ENCODE peak calls at places on chromosomes 1 and 21, in eight cellular contexts. J, I, M, B, L, R, N and S are unnamed samples.

GRCh38 chr1:229203030-229203751 is 67.7 kb upstream of the RAB4A start:
- DNase-seq in R (no peak), N (no peak), J (peak; percentile 49), I (peak; percentile 56), M (no peak), L (no peak), B (no peak), S (no peak)

GRCh38 chr1:234234199-234234598 is 139.1 kb upstream of the COA6 start:
- DNase-seq in N (no peak), M (no peak), J (no peak), B (no peak), I (no peak), L (no peak), R (no peak), S (no peak)

GRCh38 chr1:78649628-78650027 is at the start of gene IFI44:
- DNase-seq in M (peak; percentile 60), B (peak; percentile 42), N (peak; percentile 92), R (peak; percentile 86), L (peak; percentile 59), I (peak; percentile 82), J (peak; percentile 6), S (peak; percentile 31)

GRCh38 chr1:221494670-221495069 is 247.2 kb downstream of the DUSP10 start:
- DNase-seq in R (no peak), L (no peak), B (no peak), M (no peak), N (no peak), I (no peak), J (no peak), S (no peak)

GRCh38 chr1:151313501-151313900 is 13.7 kb downstream of the PI4KB start:
- DNase-seq in N (no peak), M (no peak), I (no peak), B (no peak), J (no peak), R (no peak), L (no peak), S (no peak)

GRCh38 chr21:43926196-43926595 is 61.2 kb downstream of the AGPAT3 start:
- DNase-seq in L (no peak), R (peak; percentile 46), M (no peak), B (no peak), I (no peak), J (no peak), N (no peak), S (no peak)

GRCh38 chr21:25838809-25839208 is 104.0 kb downstream of the GABPA start:
- DNase-seq in I (no peak), L (no peak), R (no peak), J (no peak), N (no peak), M (no peak), B (no peak), S (no peak)

GRCh38 chr21:15775981-15776380 is 46.2 kb downstream of the USP25 start:
- DNase-seq in L (no peak), M (no peak), N (no peak), J (no peak), B (no peak), I (no peak), R (no peak), S (no peak)

GRCh38 chr1:63674865-63675815 is 81.9 kb downstream of the PGM1 start:
- DNase-seq in L (no peak), N (no peak), J (peak; percentile 27), M (no peak), I (no peak), B (peak; percentile 7), R (no peak), S (no peak)

GRCh38 chr1:186864296-186864695 is 35.5 kb downstream of the PLA2G4A start:
- DNase-seq in J (no peak), N (no peak), R (no peak), B (no peak), L (no peak), M (no peak), I (no peak), S (no peak)

GRCh38 chr1:115496904-115497527 is 144.8 kb upstream of the VANGL1 start:
- DNase-seq in N (no peak), L (no peak), R (no peak), J (no peak), M (no peak), I (no peak), B (no peak), S (no peak)

GRCh38 chr21:31707499-31707898 is 24.4 kb downstream of the SCAF4 start:
- DNase-seq in J (no peak), M (no peak), L (no peak), N (no peak), I (no peak), R (no peak), B (no peak), S (no peak)

GRCh38 chr1:3474421-3474820 is 20.0 kb downstream of the ARHGEF16 start:
- DNase-seq in I (no peak), B (no peak), J (no peak), R (no peak), L (no peak), M (no peak), N (no peak), S (no peak)

GRCh38 chr21:45590726-45591618 is 48.7 kb upstream of the SLC19A1 start:
- DNase-seq in R (peak; percentile 63), N (peak; percentile 17), J (no peak), M (peak; percentile 51), L (no peak), I (no peak), B (no peak), S (no peak)

GRCh38 chr1:75083848-75084514 is 50.2 kb upstream of the LHX8 start:
- DNase-seq in I (no peak), R (no peak), M (no peak), L (no peak), J (no peak), B (no peak), N (no peak), S (no peak)

GRCh38 chr1:41883507-41883906 is 35.2 kb downstream of the HIVEP3 start:
- DNase-seq in L (no peak), J (no peak), N (no peak), R (no peak), I (no peak), M (no peak), B (no peak), S (no peak)

GRCh38 chr21:40793057-40793456 is 53.9 kb downstream of the DSCAM start:
- DNase-seq in B (no peak), J (no peak), N (no peak), I (no peak), M (no peak), L (no peak), R (no peak), S (no peak)

GRCh38 chr1:184747089-184747955 is 7.3 kb downstream of the EDEM3 start:
- DNase-seq in B (no peak), R (no peak), I (no peak), M (no peak), J (no peak), N (no peak), L (no peak), S (no peak)

GRCh38 chr1:235513495-235514366 is 9.5 kb upstream of the B3GALNT2 start:
- DNase-seq in I (peak; percentile 76), M (no peak), L (no peak), R (no peak), J (peak; percentile 70), N (peak; percentile 62), B (no peak), S (no peak)

GRCh38 chr1:119132179-119132578 is 8.3 kb downstream of the WARS2 start:
- DNase-seq in B (no peak), N (peak; percentile 6), J (no peak), I (no peak), L (no peak), R (no peak), M (no peak), S (no peak)

GRCh38 chr1:94299627-94300552 is 62.5 kb upstream of the ARHGAP29 start:
- DNase-seq in M (no peak), L (no peak), I (no peak), B (no peak), J (no peak), N (peak; percentile 41), R (no peak), S (no peak)

GRCh38 chr21:25862596-25862995 is 127.8 kb downstream of the GABPA start:
- DNase-seq in J (no peak), N (no peak), M (no peak), I (no peak), R (no peak), L (no peak), B (no peak), S (no peak)

GRCh38 chr1:65065535-65066378 is 82.2 kb upstream of the AK4 start:
- DNase-seq in L (no peak), I (no peak), M (no peak), J (peak; percentile 53), R (peak; percentile 55), N (peak; percentile 53), B (no peak), S (no peak)

GRCh38 chr1:9009438-9010366 is 16.5 kb downstream of the SLC2A7 start:
- DNase-seq in M (no peak), I (no peak), L (no peak), B (no peak), J (peak; percentile 55), N (no peak), R (no peak), S (no peak)

GRCh38 chr1:110012100-110012499 is 22.3 kb upstream of the STRIP1 start:
- DNase-seq in I (no peak), J (no peak), L (no peak), M (no peak), B (no peak), N (no peak), R (no peak), S (no peak)

GRCh38 chr1:151773698-151774097 is 10.4 kb upstream of the MRPL9 start:
- DNase-seq in R (no peak), B (no peak), L (no peak), I (no peak), J (no peak), N (no peak), M (no peak), S (no peak)

GRCh38 chr1:17189632-17190525 is 15.0 kb upstream of the PADI1 start:
- DNase-seq in R (no peak), M (no peak), N (no peak), I (no peak), B (no peak), L (no peak), J (no peak), S (no peak)

GRCh38 chr1:20494609-20495311 is 8.8 kb upstream of the CAMK2N1 start:
- DNase-seq in N (no peak), M (no peak), I (no peak), R (no peak), J (no peak), B (no peak), L (no peak), S (no peak)

GRCh38 chr1:154586231-154586630 is 18.7 kb downstream of the CHRNB2 start:
- DNase-seq in R (no peak), L (no peak), I (no peak), J (no peak), N (no peak), B (no peak), M (no peak), S (no peak)

GRCh38 chr1:152533327-152533938 is 19.2 kb downstream of the CRCT1 start:
- DNase-seq in N (no peak), B (no peak), M (no peak), R (no peak), I (no peak), J (no peak), L (no peak), S (no peak)

GRCh38 chr1:37305841-37306240 is 168.5 kb upstream of the ZC3H12A start:
- DNase-seq in B (no peak), M (no peak), R (no peak), L (no peak), J (no peak), I (no peak), N (no peak), S (no peak)